ENCODE peak calls at places on chromosome 2, in nine cellular contexts. One of them, this sample, is unnamed.

GRCh38 chr2:175309799-175310198 is 128.3 kb upstream of the ATP5MC3 start:
- DNase-seq in activated CD4-positive, alpha-beta memory T cell treated with anti-CD3 and anti-CD28 coated beads, Interleukin-2, amount 10 ng/mL, durations not matched to agents 7 days and 5 days: no peak
- DNase-seq in MM.1S: peak; percentile 82
- DNase-seq in NCI-H1048: no peak
- DNase-seq in HS-5: no peak
- DNase-seq in SJSA1: no peak
- DNase-seq in posterior cingulate gyrus: peak; percentile 14
- DNase-seq in SW480: peak; percentile 52
- DNase-seq in activated T-cell treated with anti-CD3 and anti-CD28 coated beads for 1 hour: no peak
- DNase-seq in this sample: peak; percentile 4

GRCh38 chr2:201116115-201116958 is at the start of gene CFLAR:
- DNase-seq in activated T-cell treated with anti-CD3 and anti-CD28 coated beads for 1 hour: peak; percentile 61
- DNase-seq in MM.1S: peak; percentile 86
- DNase-seq in SW480: peak; percentile 76
- DNase-seq in NCI-H1048: no peak
- DNase-seq in SJSA1: peak; percentile 81
- DNase-seq in posterior cingulate gyrus: peak; percentile 44
- DNase-seq in HS-5: no peak
- DNase-seq in activated CD4-positive, alpha-beta memory T cell treated with anti-CD3 and anti-CD28 coated beads, Interleukin-2, amount 10 ng/mL, durations not matched to agents 7 days and 5 days: peak; percentile 92
- DNase-seq in this sample: peak; percentile 92

GRCh38 chr2:9656270-9656766 is 25.5 kb upstream of the YWHAQ start:
- DNase-seq in activated T-cell treated with anti-CD3 and anti-CD28 coated beads for 1 hour: peak; percentile 14
- DNase-seq in SJSA1: peak; percentile 95
- DNase-seq in HS-5: peak; percentile 79
- DNase-seq in MM.1S: no peak
- DNase-seq in posterior cingulate gyrus: no peak
- DNase-seq in NCI-H1048: no peak
- DNase-seq in SW480: peak; percentile 25
- DNase-seq in activated CD4-positive, alpha-beta memory T cell treated with anti-CD3 and anti-CD28 coated beads, Interleukin-2, amount 10 ng/mL, durations not matched to agents 7 days and 5 days: peak; percentile 88
- DNase-seq in this sample: no peak

GRCh38 chr2:202337133-202337532 is 39.0 kb upstream of the BMPR2 start:
- DNase-seq in activated T-cell treated with anti-CD3 and anti-CD28 coated beads for 1 hour: no peak
- DNase-seq in HS-5: no peak
- DNase-seq in SJSA1: no peak
- DNase-seq in MM.1S: no peak
- DNase-seq in NCI-H1048: no peak
- DNase-seq in activated CD4-positive, alpha-beta memory T cell treated with anti-CD3 and anti-CD28 coated beads, Interleukin-2, amount 10 ng/mL, durations not matched to agents 7 days and 5 days: no peak
- DNase-seq in posterior cingulate gyrus: no peak
- DNase-seq in SW480: no peak
- DNase-seq in this sample: no peak

GRCh38 chr2:96241227-96241626 is 24.6 kb downstream of the TMEM127 start:
- DNase-seq in SW480: no peak
- DNase-seq in NCI-H1048: no peak
- DNase-seq in posterior cingulate gyrus: no peak
- DNase-seq in MM.1S: peak; percentile 55
- DNase-seq in HS-5: no peak
- DNase-seq in activated T-cell treated with anti-CD3 and anti-CD28 coated beads for 1 hour: no peak
- DNase-seq in activated CD4-positive, alpha-beta memory T cell treated with anti-CD3 and anti-CD28 coated beads, Interleukin-2, amount 10 ng/mL, durations not matched to agents 7 days and 5 days: no peak
- DNase-seq in SJSA1: no peak
- DNase-seq in this sample: no peak

GRCh38 chr2:96167407-96168013 is 22.3 kb upstream of the DUSP2 start:
- DNase-seq in activated CD4-positive, alpha-beta memory T cell treated with anti-CD3 and anti-CD28 coated beads, Interleukin-2, amount 10 ng/mL, durations not matched to agents 7 days and 5 days: no peak
- DNase-seq in posterior cingulate gyrus: no peak
- DNase-seq in HS-5: no peak
- DNase-seq in SJSA1: no peak
- DNase-seq in SW480: peak; percentile 83
- DNase-seq in activated T-cell treated with anti-CD3 and anti-CD28 coated beads for 1 hour: no peak
- DNase-seq in MM.1S: no peak
- DNase-seq in NCI-H1048: no peak
- DNase-seq in this sample: no peak

GRCh38 chr2:119476301-119477117 is 44.9 kb downstream of the TMEM37 start:
- DNase-seq in activated CD4-positive, alpha-beta memory T cell treated with anti-CD3 and anti-CD28 coated beads, Interleukin-2, amount 10 ng/mL, durations not matched to agents 7 days and 5 days: peak; percentile 34
- DNase-seq in SJSA1: peak; percentile 52
- DNase-seq in SW480: peak; percentile 61
- DNase-seq in activated T-cell treated with anti-CD3 and anti-CD28 coated beads for 1 hour: peak; percentile 14
- DNase-seq in posterior cingulate gyrus: peak; percentile 37
- DNase-seq in HS-5: peak; percentile 23
- DNase-seq in NCI-H1048: no peak
- DNase-seq in MM.1S: peak; percentile 54
- DNase-seq in this sample: no peak

GRCh38 chr2:30346475-30347169 is 100.4 kb upstream of the LCLAT1 start:
- DNase-seq in MM.1S: no peak
- DNase-seq in HS-5: no peak
- DNase-seq in activated T-cell treated with anti-CD3 and anti-CD28 coated beads for 1 hour: no peak
- DNase-seq in SJSA1: no peak
- DNase-seq in posterior cingulate gyrus: peak; percentile 32
- DNase-seq in activated CD4-positive, alpha-beta memory T cell treated with anti-CD3 and anti-CD28 coated beads, Interleukin-2, amount 10 ng/mL, durations not matched to agents 7 days and 5 days: no peak
- DNase-seq in SW480: no peak
- DNase-seq in NCI-H1048: no peak
- DNase-seq in this sample: no peak

This sample was measured in NK-92 treated with Interleukin-12 subunit alpha and Interleukin-12 subunit beta, amount 100 ng/mL, for 24 hours.